ENCODE peak calls at places on chromosomes 12 and 14, in seven cellular contexts. N is activated effector memory CD4-positive, alpha-beta T cell treated with Interleukin-2 at 50 U/mL for 16 hours; L is hypothalamus; W is head of caudate nucleus; T is fibroblast of pulmonary artery; J is fibroblast of mammary gland; E is Caco-2. X is an unnamed sample.

GRCh38 chr12:120229583-120230325 is 28.8 kb upstream of the RPLP0 start:
- DNase-seq in N (no peak), L (no peak), W (no peak), T (peak), J (peak), E (peak), X (no peak)

GRCh38 chr12:96448287-96448686 is 41.1 kb upstream of the CFAP54 start:
- DNase-seq in N (no peak), L (no peak), W (no peak), T (peak), J (peak), E (no peak), X (no peak)

GRCh38 chr14:33525626-33526025 is 425.2 kb downstream of the EGLN3 start:
- DNase-seq in N (no peak), L (no peak), W (no peak), T (peak), J (peak), E (no peak), X (no peak)

GRCh38 chr12:94650143-94651056 is at the start of gene TMCC3:
- DNase-seq in N (no peak), L (peak), W (peak), T (peak), J (peak), E (no peak), X (peak)

GRCh38 chr12:6987956-6988573 is 17.4 kb downstream of the EMG1 start:
- DNase-seq in N (no peak), L (no peak), W (no peak), T (no peak), J (no peak), E (no peak), X (no peak)

GRCh38 chr12:51923506-51924365 is 16.4 kb downstream of the ACVRL1 start:
- DNase-seq in N (peak), L (no peak), W (no peak), T (peak), J (peak), E (no peak), X (peak)

GRCh38 chr14:54329082-54329695 is 67.6 kb upstream of the CDKN3 start:
- DNase-seq in N (no peak), L (no peak), W (peak), T (peak), J (peak), E (peak), X (peak)

GRCh38 chr12:26631846-26632245 is 201.1 kb downstream of the ITPR2 start:
- DNase-seq in N (no peak), L (no peak), W (no peak), T (peak), J (no peak), E (no peak), X (no peak)

GRCh38 chr14:56482306-56482705 is 97.3 kb upstream of the TMEM260 start:
- DNase-seq in N (no peak), L (no peak), W (no peak), T (peak), J (peak), E (no peak), X (no peak)

GRCh38 chr12:22437031-22437806 is 102.7 kb upstream of the ST8SIA1 start:
- DNase-seq in N (no peak), L (no peak), W (no peak), T (no peak), J (no peak), E (peak), X (no peak)